ENCODE peak calls at places on chromosomes 13 and 19, in eight cellular contexts. Q, L, I, X, C, O, F and H are unnamed samples. For H3K9me3, H3K4me1 and H3K27me3, the result is how much of the 10 kb centered on the place peaks cover.

GRCh38 chr13:74132768-74133656 is 1.2 kb downstream of the KLF12 start:
- DNase-seq in Q (no peak), F (peak), O (no peak), L (peak), X (no peak), I (peak), C (peak), H (peak)

GRCh38 chr19:38224014-38224862 is at the start of gene DPF1:
- DNase-seq in I (peak), F (no peak), O (no peak), X (peak), Q (no peak), C (no peak), L (no peak), H (peak)

GRCh38 chr13:87872813-87873212 is 201.6 kb downstream of the SLITRK5 start:
- DNase-seq in Q (no peak), C (no peak), X (peak), O (no peak), I (no peak), L (no peak), F (no peak), H (no peak)

GRCh38 chr13:106649495-106649894 is 81.6 kb upstream of the ARGLU1 start:
- DNase-seq in X (peak), F (peak), Q (no peak), O (no peak), L (no peak), I (peak), C (no peak), H (no peak)

GRCh38 chr13:35765387-35765786 is 288.9 kb upstream of the MAB21L1 start:
- DNase-seq in C (no peak), X (no peak), L (no peak), I (no peak), O (no peak), F (no peak), Q (no peak), H (no peak)

GRCh38 chr19:6744381-6745288 is 5.2 kb downstream of the TRIP10 start:
- DNase-seq in O (peak), L (peak), Q (peak), F (peak), I (peak), X (peak), C (peak), H (peak)

GRCh38 chr19:48342414-48342738 is 17.0 kb downstream of the EMP3 start:
- DNase-seq in F (no peak), I (no peak), X (no peak), L (no peak), Q (no peak), C (no peak), O (no peak), H (no peak)

GRCh38 chr19:38733493-38734175 is 10.6 kb downstream of the CAPN12 start:
- DNase-seq in L (peak), F (peak), I (peak), X (no peak), C (no peak), Q (no peak), O (peak), H (no peak)

GRCh38 chr19:33904681-33905080 is 108.0 kb downstream of the KCTD15 start:
- DNase-seq in C (no peak), O (no peak), L (no peak), F (no peak), Q (no peak), I (peak), X (peak), H (no peak)

GRCh38 chr13:21117104-21117809 is 55.9 kb upstream of the LATS2 start:
- DNase-seq in C (no peak), X (no peak), L (no peak), F (no peak), I (no peak), O (no peak), Q (no peak), H (no peak)

GRCh38 chr13:43111887-43112400 is 88.6 kb downstream of the DNAJC15 start:
- DNase-seq in I (no peak), Q (no peak), O (no peak), X (no peak), C (no peak), F (no peak), L (no peak), H (no peak)

GRCh38 chr13:77698211-77699058 is 948 bp downstream of the SLAIN1 start:
- DNase-seq in I (peak), X (peak), F (peak), L (peak), O (peak), C (peak), Q (no peak), H (peak)

DNA sequence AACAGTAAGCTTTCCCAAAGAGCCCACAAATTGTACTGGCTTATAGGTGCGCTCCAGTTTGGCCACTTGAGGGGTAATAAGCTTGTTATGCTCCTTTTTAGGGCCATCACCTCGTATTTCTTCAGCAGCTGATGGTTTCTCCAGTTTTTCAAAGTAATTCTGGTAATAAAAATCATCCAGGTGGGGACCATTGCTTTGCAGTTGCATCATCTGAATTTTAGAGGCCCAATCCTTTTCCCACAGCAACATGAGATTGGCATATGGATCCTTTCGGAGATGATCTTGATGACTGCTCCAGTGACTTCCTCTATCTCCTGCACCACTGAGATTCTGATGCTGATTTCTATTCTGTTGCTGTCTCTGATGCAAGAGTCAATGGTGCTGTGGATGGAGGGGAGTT is 27.1 kb downstream of the ZNF546 start:
- DNase-seq in O (no peak), L (no peak), Q (no peak), I (no peak), X (no peak), C (no peak), F (no peak), H (no peak)
- H3K9me3 ChIP-seq in O (half or more), L (half or more), Q (half or more), I (under half), X (under half), C (half or more), F (under half), H (half or more)

GRCh38 chr19:2095338-2095938 is 688 bp downstream of the MOB3A start:
- DNase-seq in C (peak), X (no peak), L (no peak), Q (no peak), O (no peak), F (no peak), I (no peak), H (no peak)
- H3K4me1 ChIP-seq in C (under half), X (under half), L (half or more), Q (under half), O (under half), F (under half), I (under half), H (half or more)

GRCh38 chr13:27924529-27925141 is 4.8 kb downstream of the PDX1 start:
- DNase-seq in O (no peak), X (no peak), L (no peak), C (no peak), I (no peak), Q (no peak), F (no peak), H (no peak)
- H3K27me3 ChIP-seq in O (half or more), X (under half), L (half or more), C (under half), I (half or more), Q (half or more), F (half or more), H (half or more)

DNA sequence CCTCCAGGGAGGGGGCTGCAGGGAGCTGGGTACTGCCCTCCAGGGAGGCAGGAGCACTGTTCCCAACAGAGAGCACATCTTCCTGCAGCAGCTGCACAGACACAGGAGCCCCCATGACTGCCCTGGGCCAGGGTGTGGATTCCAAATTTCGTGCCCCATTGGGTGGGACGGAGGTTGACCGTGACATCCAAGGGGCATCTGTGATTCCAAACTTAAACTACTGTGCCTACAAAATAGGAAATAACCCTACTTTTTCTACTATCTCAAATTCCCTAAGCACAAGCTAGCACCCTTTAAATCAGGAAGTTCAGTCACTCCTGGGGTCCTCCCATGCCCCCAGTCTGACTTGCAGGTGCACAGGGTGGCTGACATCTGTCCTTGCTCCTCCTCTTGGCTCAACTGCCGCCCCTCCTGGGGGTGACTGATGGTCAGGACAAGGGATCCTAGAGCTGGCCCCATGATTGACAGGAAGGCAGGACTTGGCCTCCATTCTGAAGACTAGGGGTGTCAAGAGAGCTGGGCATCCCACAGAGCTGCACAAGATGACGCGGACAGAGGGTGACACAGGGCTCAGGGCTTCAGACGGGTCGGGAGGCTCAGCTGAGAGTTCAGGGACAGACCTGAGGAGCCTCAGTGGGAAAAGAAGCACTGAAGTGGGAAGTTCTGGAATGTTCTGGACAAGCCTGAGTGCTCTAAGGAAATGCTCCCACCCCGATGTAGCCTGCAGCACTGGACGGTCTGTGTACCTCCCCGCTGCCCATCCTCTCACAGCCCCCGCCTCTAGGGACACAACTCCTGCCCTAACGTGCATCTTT is 7.8 kb upstream of the CEACAM5 start:
- DNase-seq in F (peak), C (no peak), I (no peak), X (no peak), Q (no peak), L (no peak), O (peak), H (no peak)
- H3K9me3 ChIP-seq in F (under half), C (under half), I (under half), X (under half), Q (under half), L (under half), O (under half), H (under half)